ENCODE peak calls at places on chromosomes 3 and 15, in four cellular contexts. V is mesenchymal stem cell, E is IMR-90, L is neuronal stem cell. A is an unnamed sample.

GRCh38 chr3:155963557-155963956 is 93.1 kb downstream of the GMPS start:
- DNase-seq in V (no peak), E (peak; percentile 51), L (no peak), A (no peak)

GRCh38 chr3:113783463-113783862 is 36.6 kb downstream of the ATP6V1A start:
- DNase-seq in V (peak; percentile 98), E (peak; percentile 98), L (no peak), A (no peak)

GRCh38 chr3:123406598-123406997 is 42.3 kb downstream of the ADCY5 start:
- DNase-seq in V (no peak), E (no peak), L (no peak), A (no peak)

GRCh38 chr3:176978441-176978840 is 218.8 kb downstream of the TBL1XR1 start:
- DNase-seq in V (no peak), E (no peak), L (no peak), A (no peak)

GRCh38 chr3:29280675-29281264 is at the start of gene RBMS3:
- DNase-seq in V (peak; percentile 98), E (peak; percentile 97), L (peak; percentile 64), A (peak; percentile 78)

GRCh38 chr15:84684092-84684491 is 26.1 kb upstream of the NMB start:
- DNase-seq in V (peak; percentile 45), E (peak; percentile 53), L (no peak), A (no peak)

GRCh38 chr3:99781761-99782160 is 35.9 kb upstream of the CMSS1 start:
- DNase-seq in V (no peak), E (peak; percentile 55), L (no peak), A (no peak)

GRCh38 chr15:96326551-96327154 is 3.8 kb upstream of the NR2F2 start:
- DNase-seq in V (peak; percentile 76), E (no peak), L (no peak), A (peak; percentile 53)

GRCh38 chr15:100224206-100225185 is 117.3 kb downstream of the ADAMTS17 start:
- DNase-seq in V (no peak), E (no peak), L (no peak), A (no peak)

GRCh38 chr15:39785139-39785538 is 2.5 kb upstream of the FSIP1 start:
- DNase-seq in V (no peak), E (no peak), L (no peak), A (no peak)

GRCh38 chr15:39784125-39784524 is 1.5 kb upstream of the FSIP1 start:
- DNase-seq in V (peak; percentile 52), E (peak; percentile 71), L (no peak), A (no peak)

GRCh38 chr15:39783244-39783820 is 691 bp upstream of the FSIP1 start:
- DNase-seq in V (peak; percentile 27), E (peak; percentile 25), L (no peak), A (no peak)

GRCh38 chr15:39785806-39786205 is 3.2 kb upstream of the FSIP1 start:
- DNase-seq in V (no peak), E (no peak), L (no peak), A (no peak)

GRCh38 chr15:39784638-39785037 is 2.0 kb upstream of the FSIP1 start:
- DNase-seq in V (no peak), E (no peak), L (no peak), A (no peak)
- H2AK5ac ChIP-seq in V (no peak overlapping the region), E (no peak overlapping the region), L (no peak overlapping the region), A (no peak overlapping the region)

GRCh38 chr3:14299767-14300166 is 102.6 kb upstream of the SLC6A6 start:
- DNase-seq in V (no peak), E (no peak), L (no peak), A (no peak)
- H2BK5ac ChIP-seq in V (no peak overlapping the region), E (no peak overlapping the region), L (no peak overlapping the region), A (no peak overlapping the region)

DNA sequence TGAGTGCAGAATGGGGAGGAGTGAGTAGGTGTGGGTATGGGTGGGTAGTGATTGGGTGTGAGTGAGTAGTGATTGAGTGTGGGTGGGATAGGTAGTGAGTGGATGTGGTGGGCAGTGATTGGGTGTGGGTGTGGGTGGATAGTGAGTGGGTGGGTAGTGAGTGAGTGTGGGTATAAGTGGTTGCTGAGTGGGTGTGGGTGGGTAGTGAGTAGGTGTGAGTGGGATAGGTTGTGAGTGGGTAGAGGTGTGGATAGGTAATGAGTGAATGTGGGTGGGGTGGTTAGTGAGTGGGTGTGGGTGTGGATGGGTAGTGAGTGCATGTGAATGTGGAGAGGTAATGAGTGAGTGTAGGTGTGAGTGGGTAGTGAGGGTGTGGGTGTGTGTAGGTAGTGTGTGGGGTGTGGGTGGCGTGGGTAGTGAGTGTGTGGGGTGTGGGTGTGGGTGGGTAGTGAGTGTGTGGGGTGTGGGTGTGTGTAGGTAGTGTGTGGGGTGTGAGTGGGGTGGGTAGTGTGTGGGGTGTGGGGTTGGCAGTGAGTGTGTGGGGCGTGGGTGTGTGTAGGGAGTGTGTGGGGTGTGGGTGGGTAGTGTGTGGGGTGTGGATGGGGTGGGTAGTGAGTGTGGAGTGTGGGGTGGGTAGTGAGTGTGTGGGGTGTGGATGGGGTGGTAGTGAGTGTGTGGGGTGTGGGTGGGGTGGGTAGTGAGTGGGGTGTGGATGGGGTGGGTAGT is 5.3 kb downstream of the MINAR1 start:
- DNase-seq in V (no peak), E (no peak), L (no peak), A (no peak)
- H2AK5ac ChIP-seq in V (no peak overlapping the region), E (no peak overlapping the region), L (no peak overlapping the region), A (no peak overlapping the region)

GRCh38 chr15:64883097-64883581 is 28.6 kb upstream of the ANKDD1A start:
- DNase-seq in V (peak; percentile 61), E (peak; percentile 33), L (no peak), A (no peak)

GRCh38 chr15:64888336-64888735 is 23.4 kb upstream of the ANKDD1A start:
- DNase-seq in V (no peak), E (no peak), L (no peak), A (no peak)

GRCh38 chr15:64878708-64879107 is 33.0 kb upstream of the ANKDD1A start:
- DNase-seq in V (no peak), E (no peak), L (no peak), A (no peak)

DNA sequence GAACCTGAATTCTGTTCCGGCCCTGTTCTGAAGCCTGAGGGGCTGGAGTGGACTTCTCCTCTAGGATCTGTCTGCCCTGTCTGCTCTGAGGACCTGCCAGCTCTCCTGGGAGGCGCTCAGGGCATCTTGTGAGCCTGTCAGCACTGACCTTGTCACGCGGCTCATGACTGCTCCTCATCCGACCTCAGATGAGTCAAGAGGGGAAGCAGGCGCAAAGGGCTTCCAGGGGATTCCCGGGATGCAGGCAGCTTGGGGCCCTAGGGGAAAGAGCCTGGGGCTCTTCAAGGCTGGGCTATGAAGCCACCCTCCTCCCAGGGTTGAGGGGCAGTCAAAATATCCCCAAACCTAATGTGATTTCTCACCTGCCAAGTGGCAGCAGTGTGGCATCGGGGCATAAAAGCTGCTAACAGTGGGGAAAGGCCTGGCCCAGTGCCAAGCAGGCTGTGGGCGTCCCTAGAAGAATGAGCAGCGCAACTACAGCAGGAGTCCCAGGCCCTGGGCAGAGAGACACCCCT is 27.6 kb upstream of the ANKDD1A start:
- DNase-seq in V (peak; percentile 98), E (peak; percentile 97), L (no peak), A (peak; percentile 50)
- H2BK5ac ChIP-seq in V (peak overlapping the region; percentile 49), E (peak overlapping the region; percentile 59), L (no peak overlapping the region), A (no peak overlapping the region)